ENCODE peak calls at places on chromosomes 7 and 10, in four cellular contexts. One of them, this sample, is unnamed.
A peak's percentile ranks its signal among the peaks of the same experiment; 100 is the strongest.

GRCh38 chr7:116999316-116999715 is 46.0 kb downstream of the ST7 start:
- DNase-seq in cardiac muscle cell: no peak
- DNase-seq in stimulated activated CD4-positive, alpha-beta T cell treated with anti-CD3 and anti-CD28 coated beads, TNF-alpha, amount 100 ng/mL, for 24 hours: no peak
- DNase-seq in H54: no peak
- DNase-seq in this sample: no peak

GRCh38 chr7:31100445-31100844 is 48.3 kb downstream of the ADCYAP1R1 start:
- DNase-seq in cardiac muscle cell: no peak
- DNase-seq in stimulated activated CD4-positive, alpha-beta T cell treated with anti-CD3 and anti-CD28 coated beads, TNF-alpha, amount 100 ng/mL, for 24 hours: no peak
- DNase-seq in H54: peak; percentile 73
- DNase-seq in this sample: no peak

GRCh38 chr7:116259821-116260440 is 49.6 kb downstream of the TES start:
- DNase-seq in cardiac muscle cell: no peak
- DNase-seq in stimulated activated CD4-positive, alpha-beta T cell treated with anti-CD3 and anti-CD28 coated beads, TNF-alpha, amount 100 ng/mL, for 24 hours: no peak
- DNase-seq in H54: no peak
- DNase-seq in this sample: no peak

GRCh38 chr7:37765872-37766525 is 82.4 kb upstream of the NME8 start:
- DNase-seq in cardiac muscle cell: no peak
- DNase-seq in stimulated activated CD4-positive, alpha-beta T cell treated with anti-CD3 and anti-CD28 coated beads, TNF-alpha, amount 100 ng/mL, for 24 hours: no peak
- DNase-seq in H54: no peak
- DNase-seq in this sample: no peak

GRCh38 chr10:9825491-9826018 is 1192.1 kb upstream of the CELF2 start:
- DNase-seq in cardiac muscle cell: peak; percentile 30
- DNase-seq in stimulated activated CD4-positive, alpha-beta T cell treated with anti-CD3 and anti-CD28 coated beads, TNF-alpha, amount 100 ng/mL, for 24 hours: no peak
- DNase-seq in H54: no peak
- DNase-seq in this sample: no peak

GRCh38 chr7:25624837-25625236 is 396.6 kb upstream of the NPVF start:
- DNase-seq in cardiac muscle cell: no peak
- DNase-seq in stimulated activated CD4-positive, alpha-beta T cell treated with anti-CD3 and anti-CD28 coated beads, TNF-alpha, amount 100 ng/mL, for 24 hours: no peak
- DNase-seq in H54: no peak
- DNase-seq in this sample: no peak

GRCh38 chr7:50982626-50983025 is 199.9 kb upstream of the GRB10 start:
- DNase-seq in cardiac muscle cell: no peak
- DNase-seq in stimulated activated CD4-positive, alpha-beta T cell treated with anti-CD3 and anti-CD28 coated beads, TNF-alpha, amount 100 ng/mL, for 24 hours: no peak
- DNase-seq in H54: no peak
- DNase-seq in this sample: no peak

GRCh38 chr10:90935581-90936292 is 14.8 kb upstream of the ANKRD1 start:
- DNase-seq in cardiac muscle cell: peak; percentile 92
- DNase-seq in stimulated activated CD4-positive, alpha-beta T cell treated with anti-CD3 and anti-CD28 coated beads, TNF-alpha, amount 100 ng/mL, for 24 hours: no peak
- DNase-seq in H54: no peak
- DNase-seq in this sample: no peak

GRCh38 chr10:75469018-75469616 is 37.7 kb downstream of the LRMDA start:
- DNase-seq in cardiac muscle cell: no peak
- DNase-seq in stimulated activated CD4-positive, alpha-beta T cell treated with anti-CD3 and anti-CD28 coated beads, TNF-alpha, amount 100 ng/mL, for 24 hours: no peak
- DNase-seq in H54: peak; percentile 76
- DNase-seq in this sample: no peak

GRCh38 chr10:60473557-60473956 is 83.9 kb upstream of the ANK3 start:
- DNase-seq in cardiac muscle cell: no peak
- DNase-seq in stimulated activated CD4-positive, alpha-beta T cell treated with anti-CD3 and anti-CD28 coated beads, TNF-alpha, amount 100 ng/mL, for 24 hours: no peak
- DNase-seq in H54: no peak
- DNase-seq in this sample: no peak

GRCh38 chr10:124652701-124653100 is 91.5 kb downstream of the FAM53B start:
- DNase-seq in cardiac muscle cell: no peak
- DNase-seq in stimulated activated CD4-positive, alpha-beta T cell treated with anti-CD3 and anti-CD28 coated beads, TNF-alpha, amount 100 ng/mL, for 24 hours: no peak
- DNase-seq in H54: no peak
- DNase-seq in this sample: no peak

GRCh38 chr7:159010951-159011820 is 133.5 kb downstream of the VIPR2 start:
- DNase-seq in cardiac muscle cell: no peak
- DNase-seq in stimulated activated CD4-positive, alpha-beta T cell treated with anti-CD3 and anti-CD28 coated beads, TNF-alpha, amount 100 ng/mL, for 24 hours: no peak
- DNase-seq in H54: no peak
- DNase-seq in this sample: no peak

GRCh38 chr7:69775231-69775771 is 177.0 kb downstream of the AUTS2 start:
- DNase-seq in cardiac muscle cell: no peak
- DNase-seq in stimulated activated CD4-positive, alpha-beta T cell treated with anti-CD3 and anti-CD28 coated beads, TNF-alpha, amount 100 ng/mL, for 24 hours: no peak
- DNase-seq in H54: peak; percentile 13
- DNase-seq in this sample: no peak

GRCh38 chr10:132865851-132866600 is 76.3 kb downstream of the CFAP46 start:
- DNase-seq in cardiac muscle cell: no peak
- DNase-seq in stimulated activated CD4-positive, alpha-beta T cell treated with anti-CD3 and anti-CD28 coated beads, TNF-alpha, amount 100 ng/mL, for 24 hours: no peak
- DNase-seq in H54: no peak
- DNase-seq in this sample: no peak

GRCh38 chr10:29689001-29689400 is 54.2 kb upstream of the SVIL start:
- DNase-seq in cardiac muscle cell: no peak
- DNase-seq in stimulated activated CD4-positive, alpha-beta T cell treated with anti-CD3 and anti-CD28 coated beads, TNF-alpha, amount 100 ng/mL, for 24 hours: peak; percentile 8
- DNase-seq in H54: peak; percentile 60
- DNase-seq in this sample: no peak

GRCh38 chr7:150909192-150909591 is 56.9 kb downstream of the AOC1 start:
- DNase-seq in cardiac muscle cell: no peak
- DNase-seq in stimulated activated CD4-positive, alpha-beta T cell treated with anti-CD3 and anti-CD28 coated beads, TNF-alpha, amount 100 ng/mL, for 24 hours: no peak
- DNase-seq in H54: no peak
- DNase-seq in this sample: no peak

GRCh38 chr10:91345716-91346115 is 64.4 kb upstream of the HECTD2 start:
- DNase-seq in cardiac muscle cell: no peak
- DNase-seq in stimulated activated CD4-positive, alpha-beta T cell treated with anti-CD3 and anti-CD28 coated beads, TNF-alpha, amount 100 ng/mL, for 24 hours: no peak
- DNase-seq in H54: no peak
- DNase-seq in this sample: no peak

GRCh38 chr10:34931216-34931615 is 116.1 kb upstream of the PARD3 start:
- DNase-seq in cardiac muscle cell: no peak
- DNase-seq in stimulated activated CD4-positive, alpha-beta T cell treated with anti-CD3 and anti-CD28 coated beads, TNF-alpha, amount 100 ng/mL, for 24 hours: no peak
- DNase-seq in H54: no peak
- DNase-seq in this sample: no peak

GRCh38 chr7:30674876-30675275 is 7.4 kb downstream of the CRHR2 start:
- DNase-seq in cardiac muscle cell: no peak
- DNase-seq in stimulated activated CD4-positive, alpha-beta T cell treated with anti-CD3 and anti-CD28 coated beads, TNF-alpha, amount 100 ng/mL, for 24 hours: no peak
- DNase-seq in H54: no peak
- DNase-seq in this sample: no peak

GRCh38 chr7:5773661-5774086 is 7.8 kb downstream of the RNF216 start:
- DNase-seq in cardiac muscle cell: no peak
- DNase-seq in stimulated activated CD4-positive, alpha-beta T cell treated with anti-CD3 and anti-CD28 coated beads, TNF-alpha, amount 100 ng/mL, for 24 hours: peak; percentile 27
- DNase-seq in H54: peak; percentile 67
- DNase-seq in this sample: no peak

GRCh38 chr10:118543714-118544400 is 51.6 kb downstream of the PRLHR start:
- DNase-seq in cardiac muscle cell: peak; percentile 47
- DNase-seq in stimulated activated CD4-positive, alpha-beta T cell treated with anti-CD3 and anti-CD28 coated beads, TNF-alpha, amount 100 ng/mL, for 24 hours: peak; percentile 9
- DNase-seq in H54: peak; percentile 23
- DNase-seq in this sample: peak; percentile 21

GRCh38 chr10:32341596-32341995 is 5.4 kb downstream of the EPC1 start:
- DNase-seq in cardiac muscle cell: no peak
- DNase-seq in stimulated activated CD4-positive, alpha-beta T cell treated with anti-CD3 and anti-CD28 coated beads, TNF-alpha, amount 100 ng/mL, for 24 hours: no peak
- DNase-seq in H54: no peak
- DNase-seq in this sample: no peak

GRCh38 chr10:125457406-125457805 is 225.6 kb downstream of the TEX36 start:
- DNase-seq in cardiac muscle cell: no peak
- DNase-seq in stimulated activated CD4-positive, alpha-beta T cell treated with anti-CD3 and anti-CD28 coated beads, TNF-alpha, amount 100 ng/mL, for 24 hours: no peak
- DNase-seq in H54: no peak
- DNase-seq in this sample: no peak

GRCh38 chr10:24866615-24867583 is 85.5 kb downstream of the PRTFDC1 start:
- DNase-seq in cardiac muscle cell: no peak
- DNase-seq in stimulated activated CD4-positive, alpha-beta T cell treated with anti-CD3 and anti-CD28 coated beads, TNF-alpha, amount 100 ng/mL, for 24 hours: no peak
- DNase-seq in H54: peak; percentile 35
- DNase-seq in this sample: no peak

GRCh38 chr7:155533120-155533826 is 13.1 kb downstream of the CNPY1 start:
- DNase-seq in cardiac muscle cell: peak; percentile 27
- DNase-seq in stimulated activated CD4-positive, alpha-beta T cell treated with anti-CD3 and anti-CD28 coated beads, TNF-alpha, amount 100 ng/mL, for 24 hours: no peak
- DNase-seq in H54: no peak
- DNase-seq in this sample: peak; percentile 23

GRCh38 chr10:55628260-55628701 is 732.8 kb downstream of the ZWINT start:
- DNase-seq in cardiac muscle cell: peak; percentile 59
- DNase-seq in stimulated activated CD4-positive, alpha-beta T cell treated with anti-CD3 and anti-CD28 coated beads, TNF-alpha, amount 100 ng/mL, for 24 hours: no peak
- DNase-seq in H54: no peak
- DNase-seq in this sample: peak; percentile 34

GRCh38 chr10:102644646-102645387 is 538 bp downstream of the TRIM8 start:
- DNase-seq in cardiac muscle cell: peak; percentile 85
- DNase-seq in stimulated activated CD4-positive, alpha-beta T cell treated with anti-CD3 and anti-CD28 coated beads, TNF-alpha, amount 100 ng/mL, for 24 hours: peak; percentile 54
- DNase-seq in H54: no peak
- DNase-seq in this sample: peak; percentile 55

GRCh38 chr10:98852686-98853085 is 383.0 kb downstream of the HPSE2 start:
- DNase-seq in cardiac muscle cell: no peak
- DNase-seq in stimulated activated CD4-positive, alpha-beta T cell treated with anti-CD3 and anti-CD28 coated beads, TNF-alpha, amount 100 ng/mL, for 24 hours: no peak
- DNase-seq in H54: no peak
- DNase-seq in this sample: no peak

GRCh38 chr7:95718556-95719410 is 53.6 kb upstream of the DYNC1I1 start:
- DNase-seq in cardiac muscle cell: no peak
- DNase-seq in stimulated activated CD4-positive, alpha-beta T cell treated with anti-CD3 and anti-CD28 coated beads, TNF-alpha, amount 100 ng/mL, for 24 hours: no peak
- DNase-seq in H54: no peak
- DNase-seq in this sample: no peak

GRCh38 chr7:816751-817671 is 15.3 kb upstream of the SUN1 start:
- DNase-seq in cardiac muscle cell: peak; percentile 43
- DNase-seq in stimulated activated CD4-positive, alpha-beta T cell treated with anti-CD3 and anti-CD28 coated beads, TNF-alpha, amount 100 ng/mL, for 24 hours: no peak
- DNase-seq in H54: no peak
- DNase-seq in this sample: no peak

GRCh38 chr7:134928574-134928973 is 57.7 kb upstream of the AGBL3 start:
- DNase-seq in cardiac muscle cell: no peak
- DNase-seq in stimulated activated CD4-positive, alpha-beta T cell treated with anti-CD3 and anti-CD28 coated beads, TNF-alpha, amount 100 ng/mL, for 24 hours: no peak
- DNase-seq in H54: no peak
- DNase-seq in this sample: no peak

GRCh38 chr10:94006591-94007550 is 13.1 kb downstream of the PLCE1 start:
- DNase-seq in cardiac muscle cell: peak; percentile 33
- DNase-seq in stimulated activated CD4-positive, alpha-beta T cell treated with anti-CD3 and anti-CD28 coated beads, TNF-alpha, amount 100 ng/mL, for 24 hours: no peak
- DNase-seq in H54: no peak
- DNase-seq in this sample: no peak

GRCh38 chr7:95608344-95609173 is 12.2 kb upstream of the PDK4 start:
- DNase-seq in cardiac muscle cell: peak; percentile 91
- DNase-seq in stimulated activated CD4-positive, alpha-beta T cell treated with anti-CD3 and anti-CD28 coated beads, TNF-alpha, amount 100 ng/mL, for 24 hours: no peak
- DNase-seq in H54: peak; percentile 60
- DNase-seq in this sample: peak; percentile 45

This sample was measured in neural crest cell.